ENCODE peak calls at places on chromosomes 4 and X, in four cellular contexts. One of them, this sample, is unnamed.

GRCh38 chr4:168677063-168677462 is 180.2 kb downstream of the PALLD start:
- DNase-seq in tibial nerve: no peak
- DNase-seq in dorsolateral prefrontal cortex: no peak
- DNase-seq in cardiac muscle cell: no peak
- DNase-seq in this sample: no peak

GRCh38 chrX:152946681-152947080 is 47.2 kb downstream of the PNMA5 start:
- DNase-seq in tibial nerve: no peak
- DNase-seq in dorsolateral prefrontal cortex: no peak
- DNase-seq in cardiac muscle cell: no peak
- DNase-seq in this sample: no peak

GRCh38 chr4:151434183-151434860 is 25.3 kb downstream of the FHIP1A start:
- DNase-seq in tibial nerve: no peak
- DNase-seq in dorsolateral prefrontal cortex: no peak
- DNase-seq in cardiac muscle cell: no peak
- DNase-seq in this sample: no peak

GRCh38 chr4:128776794-128777216 is 32.7 kb upstream of the JADE1 start:
- DNase-seq in tibial nerve: no peak
- DNase-seq in dorsolateral prefrontal cortex: no peak
- DNase-seq in cardiac muscle cell: peak; percentile 92
- DNase-seq in this sample: no peak

GRCh38 chr4:751676-752075 is 46.0 kb downstream of the PCGF3 start:
- DNase-seq in tibial nerve: no peak
- DNase-seq in dorsolateral prefrontal cortex: no peak
- DNase-seq in cardiac muscle cell: no peak
- DNase-seq in this sample: no peak

GRCh38 chrX:40153335-40154221 is 55.8 kb upstream of the BCOR start:
- DNase-seq in tibial nerve: no peak
- DNase-seq in dorsolateral prefrontal cortex: peak; percentile 25
- DNase-seq in cardiac muscle cell: peak; percentile 56
- DNase-seq in this sample: peak; percentile 1

GRCh38 chr4:41400296-41400695 is 137.7 kb upstream of the LIMCH1 start:
- DNase-seq in tibial nerve: no peak
- DNase-seq in dorsolateral prefrontal cortex: no peak
- DNase-seq in cardiac muscle cell: no peak
- DNase-seq in this sample: no peak

GRCh38 chrX:154030715-154031305 is 11.1 kb upstream of the IRAK1 start:
- DNase-seq in tibial nerve: no peak
- DNase-seq in dorsolateral prefrontal cortex: no peak
- DNase-seq in cardiac muscle cell: no peak
- DNase-seq in this sample: no peak

GRCh38 chr4:823761-824460 is 2.0 kb downstream of the CPLX1 start:
- DNase-seq in tibial nerve: no peak
- DNase-seq in dorsolateral prefrontal cortex: no peak
- DNase-seq in cardiac muscle cell: no peak
- DNase-seq in this sample: no peak

GRCh38 chr4:120318447-120318846 is 251.8 kb upstream of the MAD2L1 start:
- DNase-seq in tibial nerve: no peak
- DNase-seq in dorsolateral prefrontal cortex: no peak
- DNase-seq in cardiac muscle cell: no peak
- DNase-seq in this sample: no peak

GRCh38 chrX:141989134-141989533 is 85.4 kb downstream of the MAGEC1 start:
- DNase-seq in tibial nerve: no peak
- DNase-seq in dorsolateral prefrontal cortex: no peak
- DNase-seq in cardiac muscle cell: peak; percentile 15
- DNase-seq in this sample: no peak

GRCh38 chr4:147975325-147975724 is 243.4 kb downstream of the ARHGAP10 start:
- DNase-seq in tibial nerve: no peak
- DNase-seq in dorsolateral prefrontal cortex: no peak
- DNase-seq in cardiac muscle cell: peak; percentile 33
- DNase-seq in this sample: no peak

GRCh38 chr4:77022581-77023133 is 53.1 kb downstream of the CCNI start:
- DNase-seq in tibial nerve: no peak
- DNase-seq in dorsolateral prefrontal cortex: peak; percentile 23
- DNase-seq in cardiac muscle cell: peak; percentile 78
- DNase-seq in this sample: no peak

GRCh38 chr4:119151161-119151560 is 15.5 kb downstream of the MYOZ2 start:
- DNase-seq in tibial nerve: no peak
- DNase-seq in dorsolateral prefrontal cortex: no peak
- DNase-seq in cardiac muscle cell: peak; percentile 58
- DNase-seq in this sample: no peak

GRCh38 chr4:24055623-24056022 is 165.8 kb upstream of the PPARGC1A start:
- DNase-seq in tibial nerve: no peak
- DNase-seq in dorsolateral prefrontal cortex: no peak
- DNase-seq in cardiac muscle cell: no peak
- DNase-seq in this sample: no peak

GRCh38 chrX:78769356-78769755 is 21.8 kb downstream of the LPAR4 start:
- DNase-seq in tibial nerve: no peak
- DNase-seq in dorsolateral prefrontal cortex: no peak
- DNase-seq in cardiac muscle cell: no peak
- DNase-seq in this sample: no peak

GRCh38 chrX:115229337-115229991 is 4.4 kb downstream of the LRCH2 start:
- DNase-seq in tibial nerve: no peak
- DNase-seq in dorsolateral prefrontal cortex: no peak
- DNase-seq in cardiac muscle cell: no peak
- DNase-seq in this sample: no peak

GRCh38 chr4:86670739-86671138 is 76.6 kb downstream of the PTPN13 start:
- DNase-seq in tibial nerve: no peak
- DNase-seq in dorsolateral prefrontal cortex: no peak
- DNase-seq in cardiac muscle cell: peak; percentile 77
- DNase-seq in this sample: no peak

GRCh38 chrX:16804923-16805464 is 18.7 kb downstream of the TXLNG start:
- DNase-seq in tibial nerve: no peak
- DNase-seq in dorsolateral prefrontal cortex: no peak
- DNase-seq in cardiac muscle cell: no peak
- DNase-seq in this sample: no peak

GRCh38 chr4:146193628-146194027 is 18.1 kb downstream of the LSM6 start:
- DNase-seq in tibial nerve: no peak
- DNase-seq in dorsolateral prefrontal cortex: no peak
- DNase-seq in cardiac muscle cell: no peak
- DNase-seq in this sample: no peak

GRCh38 chrX:15242899-15243555 is 26.9 kb downstream of the ASB9 start:
- DNase-seq in tibial nerve: no peak
- DNase-seq in dorsolateral prefrontal cortex: peak; percentile 59
- DNase-seq in cardiac muscle cell: peak; percentile 68
- DNase-seq in this sample: peak; percentile 3

GRCh38 chr4:79652232-79652631 is 244.2 kb upstream of the GK2 start:
- DNase-seq in tibial nerve: no peak
- DNase-seq in dorsolateral prefrontal cortex: no peak
- DNase-seq in cardiac muscle cell: peak; percentile 90
- DNase-seq in this sample: no peak

GRCh38 chr4:152594981-152595916 is 59.4 kb upstream of the FBXW7 start:
- DNase-seq in tibial nerve: no peak
- DNase-seq in dorsolateral prefrontal cortex: no peak
- DNase-seq in cardiac muscle cell: no peak
- DNase-seq in this sample: no peak

GRCh38 chr4:183074288-183074990 is 24.6 kb upstream of the WWC2 start:
- DNase-seq in tibial nerve: no peak
- DNase-seq in dorsolateral prefrontal cortex: no peak
- DNase-seq in cardiac muscle cell: peak; percentile 40
- DNase-seq in this sample: no peak

GRCh38 chrX:139924069-139924695 is 8.7 kb downstream of the ATP11C start:
- DNase-seq in tibial nerve: no peak
- DNase-seq in dorsolateral prefrontal cortex: no peak
- DNase-seq in cardiac muscle cell: peak; percentile 10
- DNase-seq in this sample: no peak

GRCh38 chr4:169017971-169018370 is 7.9 kb upstream of the CBR4 start:
- DNase-seq in tibial nerve: no peak
- DNase-seq in dorsolateral prefrontal cortex: no peak
- DNase-seq in cardiac muscle cell: no peak
- DNase-seq in this sample: no peak

GRCh38 chr4:110249687-110250387 is 51.4 kb upstream of the ELOVL6 start:
- DNase-seq in tibial nerve: no peak
- DNase-seq in dorsolateral prefrontal cortex: no peak
- DNase-seq in cardiac muscle cell: no peak
- DNase-seq in this sample: no peak

GRCh38 chr4:5660185-5660584 is 48.2 kb downstream of the EVC2 start:
- DNase-seq in tibial nerve: no peak
- DNase-seq in dorsolateral prefrontal cortex: no peak
- DNase-seq in cardiac muscle cell: no peak
- DNase-seq in this sample: no peak

GRCh38 chr4:125546272-125546671 is 231.5 kb downstream of the FAT4 start:
- DNase-seq in tibial nerve: no peak
- DNase-seq in dorsolateral prefrontal cortex: no peak
- DNase-seq in cardiac muscle cell: no peak
- DNase-seq in this sample: no peak

GRCh38 chrX:111581086-111581485 is 69.6 kb downstream of the SERTM2 start:
- DNase-seq in tibial nerve: no peak
- DNase-seq in dorsolateral prefrontal cortex: no peak
- DNase-seq in cardiac muscle cell: no peak
- DNase-seq in this sample: no peak

GRCh38 chr4:39976141-39976944 is 1.4 kb downstream of the PDS5A start:
- DNase-seq in tibial nerve: peak; percentile 68
- DNase-seq in dorsolateral prefrontal cortex: peak; percentile 76
- DNase-seq in cardiac muscle cell: peak; percentile 82
- DNase-seq in this sample: peak; percentile 54

GRCh38 chr4:107931775-107932321 is 499 bp downstream of the CYP2U1 start:
- DNase-seq in tibial nerve: no peak
- DNase-seq in dorsolateral prefrontal cortex: peak; percentile 21
- DNase-seq in cardiac muscle cell: no peak
- DNase-seq in this sample: no peak

GRCh38 chrX:70437011-70437410 is 7.6 kb upstream of the DLG3 start:
- DNase-seq in tibial nerve: no peak
- DNase-seq in dorsolateral prefrontal cortex: no peak
- DNase-seq in cardiac muscle cell: peak; percentile 32
- DNase-seq in this sample: no peak

This sample was measured in substantia nigra.